ENCODE peak calls at places on chromosomes 1 and 21, in five cellular contexts. N is GM23338, S is body of pancreas, T is astrocyte of the spinal cord, O is right atrium auricular region. H is an unnamed sample.

GRCh38 chr1:177181631-177182291 is 11.0 kb downstream of the BRINP2 start:
- DNase-seq in S (peak), O (no peak), T (peak), N (peak), H (peak)

GRCh38 chr1:166910396-166910994 is 34.4 kb upstream of the TADA1 start:
- DNase-seq in N (peak), T (peak), O (no peak), S (peak), H (peak)

GRCh38 chr1:87765686-87766085 is 437.0 kb downstream of the LMO4 start:
- DNase-seq in O (no peak), T (no peak), S (no peak), N (no peak), H (peak)

GRCh38 chr1:26721669-26722355 is 26.0 kb downstream of the ARID1A start:
- DNase-seq in T (no peak), O (no peak), N (no peak), S (no peak), H (peak)

GRCh38 chr1:211833174-211833820 is 2.7 kb upstream of the LPGAT1 start:
- DNase-seq in S (peak), O (no peak), N (no peak), T (no peak), H (no peak)

GRCh38 chr1:101365186-101365585 is 128.4 kb downstream of the S1PR1 start:
- DNase-seq in N (no peak), S (no peak), T (peak), O (no peak), H (no peak)

GRCh38 chr1:114549137-114549536 is 32.3 kb downstream of the BCAS2 start:
- DNase-seq in S (no peak), T (no peak), O (no peak), N (no peak), H (peak)

GRCh38 chr1:197399691-197400521 is 131.9 kb downstream of the CRB1 start:
- DNase-seq in T (peak), S (peak), N (peak), O (no peak), H (peak)

GRCh38 chr1:90726716-90727480 is 9.8 kb upstream of the BARHL2 start:
- DNase-seq in S (no peak), O (no peak), N (peak), T (no peak), H (no peak)

GRCh38 chr1:57485643-57486042 is 61.8 kb upstream of the DAB1 start:
- DNase-seq in O (no peak), S (no peak), N (no peak), T (peak), H (peak)

GRCh38 chr1:92298573-92299476 is at the start of the genes GLMN and RPAP2:
- DNase-seq in N (peak), S (peak), T (peak), O (peak), H (peak)

GRCh38 chr1:202605515-202605914 is 104.7 kb downstream of the SYT2 start:
- DNase-seq in T (no peak), O (no peak), N (no peak), S (no peak), H (no peak)

GRCh38 chr1:199877626-199878384 is 149.7 kb upstream of the NR5A2 start:
- DNase-seq in T (no peak), S (no peak), O (no peak), N (no peak), H (no peak)

GRCh38 chr1:203726417-203726867 is 38.5 kb upstream of the LAX1 start:
- DNase-seq in O (no peak), T (no peak), N (no peak), S (no peak), H (no peak)

GRCh38 chr1:88327391-88328267 is 356.4 kb upstream of the PKN2 start:
- DNase-seq in O (no peak), S (peak), T (peak), N (no peak), H (peak)

GRCh38 chr1:40107290-40107959 is 10.4 kb upstream of the PPT1 start:
- DNase-seq in N (peak), T (no peak), O (no peak), S (peak), H (no peak)

DNA sequence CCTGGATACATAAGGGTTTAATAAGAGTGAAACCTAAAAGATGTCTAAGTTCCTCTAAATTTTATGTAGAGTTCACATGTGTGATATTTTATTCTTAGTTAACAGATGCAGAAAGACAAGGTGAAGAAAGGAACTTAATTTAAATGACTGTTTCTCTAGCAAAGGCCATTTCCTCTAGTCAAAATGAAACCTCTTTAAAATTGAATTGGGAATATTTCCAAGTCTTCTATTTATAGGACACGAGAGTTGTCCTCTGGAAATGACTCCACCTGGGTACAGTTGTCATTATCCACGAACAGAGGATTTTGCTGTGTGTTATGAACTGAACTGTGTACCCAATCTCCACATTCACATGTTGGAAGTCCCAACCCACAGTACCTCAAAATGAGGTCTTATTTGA is 64.5 kb upstream of the KCNK1 start:
- DNase-seq in T (no peak), O (no peak), S (no peak), N (no peak), H (no peak)
- TF ChIP-seq CTCF in T (no peak), O (no peak), S (no peak), N (no peak), H (no peak)

GRCh38 chr1:8023995-8024313 is 2.2 kb downstream of the ERRFI1 start:
- DNase-seq in O (no peak), T (no peak), N (no peak), S (no peak), H (no peak)
- H3K4me3 ChIP-seq in O (peak), T (peak), N (peak), S (peak), H (peak)

GRCh38 chr1:22828151-22828817 is 117.6 kb downstream of the EPHB2 start:
- DNase-seq in T (no peak), S (no peak), O (no peak), N (no peak), H (no peak)

GRCh38 chr1:22829001-22829989 is 118.7 kb downstream of the EPHB2 start:
- DNase-seq in T (no peak), S (peak), O (no peak), N (no peak), H (peak)

GRCh38 chr1:22830747-22831340 is 120.2 kb downstream of the EPHB2 start:
- DNase-seq in T (no peak), N (no peak), S (no peak), O (no peak), H (no peak)

GRCh38 chr1:22831729-22832413 is 121.2 kb downstream of the EPHB2 start:
- DNase-seq in N (no peak), O (no peak), S (peak), T (peak), H (peak)

DNA sequence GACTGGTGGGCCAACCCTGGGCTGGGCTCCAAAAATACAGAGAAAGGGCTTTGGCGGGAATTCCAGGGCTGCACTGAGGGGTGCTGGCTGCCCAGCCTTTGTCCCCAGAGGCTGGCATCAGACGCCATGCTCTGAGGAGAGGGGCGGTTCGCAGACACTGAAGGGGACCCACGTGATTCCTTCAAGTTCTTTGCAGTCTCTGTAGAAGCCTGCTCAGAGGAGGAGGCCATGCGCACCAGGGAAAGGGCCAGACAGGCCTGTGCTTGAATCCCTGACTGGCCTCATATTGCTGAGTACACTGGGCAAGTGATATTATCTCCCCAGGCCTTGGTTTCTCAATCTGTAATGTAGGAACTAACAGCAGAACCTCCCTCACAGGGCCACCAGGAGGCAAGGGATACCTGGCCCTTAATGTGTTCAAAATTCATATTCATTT is 119.5 kb downstream of the EPHB2 start:
- DNase-seq in T (no peak), S (no peak), N (no peak), O (no peak), H (no peak)
- TF ChIP-seq CTCF in T (no peak), S (no peak), N (no peak), O (no peak), H (no peak)

DNA sequence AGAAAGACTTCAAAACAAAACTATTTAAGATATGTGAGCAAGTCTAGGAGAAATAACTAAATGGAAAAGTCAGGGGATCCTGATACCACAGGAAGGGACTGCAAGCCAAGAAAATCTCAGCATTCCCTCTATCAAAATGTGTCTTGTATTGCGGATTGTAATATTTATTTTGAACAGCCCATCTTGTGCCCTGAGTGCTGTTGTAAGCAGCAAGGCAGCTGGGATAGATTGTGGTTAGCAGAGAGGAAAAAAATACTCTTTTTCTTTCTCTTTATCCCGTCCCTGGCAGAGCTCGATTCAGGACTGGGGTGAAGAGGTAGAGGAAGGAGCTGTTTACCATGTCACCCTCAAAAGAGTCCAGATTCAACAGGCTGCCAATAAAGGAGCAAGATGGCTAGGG is 1.2 kb downstream of the RGL1 start:
- DNase-seq in O (no peak), S (no peak), T (peak), N (no peak), H (peak)
- H3K4me3 ChIP-seq in O (peak), S (no peak), T (peak), N (peak), H (peak)

GRCh38 chr21:45556302-45556644 is 14.0 kb upstream of the SLC19A1 start:
- DNase-seq in T (no peak), O (no peak), N (no peak), S (no peak), H (no peak)
- TF ChIP-seq CTCF in T (no peak), O (no peak), N (no peak), S (no peak), H (no peak)

GRCh38 chr1:218353656-218354055 is 8.5 kb downstream of the TGFB2 start:
- DNase-seq in N (no peak), S (no peak), O (no peak), T (no peak), H (no peak)

GRCh38 chr1:218349365-218350021 is 4.4 kb downstream of the TGFB2 start:
- DNase-seq in T (no peak), N (no peak), O (no peak), S (no peak), H (no peak)

GRCh38 chr1:218350022-218350525 is 4.9 kb downstream of the TGFB2 start:
- DNase-seq in O (no peak), T (no peak), N (no peak), S (no peak), H (no peak)

GRCh38 chr1:218350909-218351616 is 5.9 kb downstream of the TGFB2 start:
- DNase-seq in T (peak), S (no peak), N (no peak), O (no peak), H (no peak)

GRCh38 chr1:218351617-218352438 is 6.7 kb downstream of the TGFB2 start:
- DNase-seq in O (no peak), S (no peak), N (peak), T (peak), H (peak)
- H3K4me3 ChIP-seq in O (peak), S (no peak), N (no peak), T (peak), H (peak)